ENCODE peak calls at places on chromosome 4, in five cellular contexts. M is germinal center; I is hepatocyte; F is activated naive CD4-positive, alpha-beta T cell treated with anti-CD3 and anti-CD28 coated beads for 36 hours; R is T-cell. E is an unnamed sample.

GRCh38 chr4:6308890-6309643 is 39.4 kb downstream of the WFS1 start:
- DNase-seq in I (peak), R (no peak), M (no peak), F (peak), E (peak)

GRCh38 chr4:109414938-109415337 is 18.7 kb upstream of the SEC24B start:
- DNase-seq in I (no peak), F (no peak), M (no peak), R (no peak), E (no peak)

GRCh38 chr4:105305019-105305836 is 158.6 kb downstream of the TET2 start:
- DNase-seq in F (no peak), R (no peak), M (no peak), I (no peak), E (no peak)

GRCh38 chr4:188532751-188533150 is 393.5 kb downstream of the TRIML1 start:
- DNase-seq in F (no peak), M (no peak), R (no peak), I (no peak), E (no peak)

GRCh38 chr4:54568184-54568583 is 89.6 kb upstream of the KIT start:
- DNase-seq in F (no peak), M (no peak), I (no peak), R (no peak), E (no peak)

GRCh38 chr4:32624943-32625603 is 1904.9 kb downstream of the PCDH7 start:
- DNase-seq in F (no peak), R (no peak), I (no peak), M (no peak), E (no peak)

GRCh38 chr4:43586813-43587212 is 694.3 kb downstream of the GRXCR1 start:
- DNase-seq in M (no peak), F (no peak), I (no peak), R (no peak), E (no peak)

GRCh38 chr4:78218260-78218659 is 161.1 kb downstream of the FRAS1 start:
- DNase-seq in F (no peak), M (no peak), R (no peak), I (no peak), E (no peak)

GRCh38 chr4:109861271-109861670 is 13.4 kb downstream of the LRIT3 start:
- DNase-seq in I (no peak), M (no peak), R (no peak), F (no peak), E (no peak)

GRCh38 chr4:20320232-20320631 is 68.5 kb downstream of the SLIT2 start:
- DNase-seq in R (no peak), M (no peak), I (peak), F (no peak), E (no peak)

GRCh38 chr4:42280327-42281095 is 116.8 kb upstream of the SHISA3 start:
- DNase-seq in R (no peak), F (peak), I (peak), M (peak), E (peak)

GRCh38 chr4:11436673-11437072 is 8.0 kb upstream of the HS3ST1 start:
- DNase-seq in R (no peak), I (no peak), F (no peak), M (no peak), E (no peak)

GRCh38 chr4:52076731-52077130 is 25.6 kb downstream of the SPATA18 start:
- DNase-seq in I (peak), R (no peak), F (no peak), M (no peak), E (no peak)

GRCh38 chr4:110754726-110755125 is 131.8 kb upstream of the PITX2 start:
- DNase-seq in I (no peak), R (no peak), F (no peak), M (no peak), E (no peak)

GRCh38 chr4:82799006-82799881 is 648 bp upstream of the SCD5 start:
- DNase-seq in M (peak), R (no peak), F (no peak), I (no peak), E (no peak)

GRCh38 chr4:825063-825968 is 613 bp downstream of the CPLX1 start:
- DNase-seq in F (no peak), I (peak), M (peak), R (no peak), E (no peak)

E was measured in Calu3.